ENCODE peak calls at places on chromosomes 4 and X, in four cellular contexts. E, T, V and P are unnamed samples.

GRCh38 chr4:39335566-39335965 is 30.6 kb downstream of the RFC1 start:
- DNase-seq in E (no peak), T (no peak), V (no peak), P (no peak)

GRCh38 chr4:77074961-77075855 is 581 bp downstream of the CCNI start:
- DNase-seq in E (peak), T (peak), V (no peak), P (peak)

GRCh38 chrX:75038925-75039324 is 113.7 kb upstream of the NEXMIF start:
- DNase-seq in E (peak), T (no peak), V (peak), P (no peak)

GRCh38 chr4:158873795-158874359 is 105.1 kb downstream of the FNIP2 start:
- DNase-seq in E (peak), T (no peak), V (no peak), P (no peak)

GRCh38 chr4:88097781-88098180 is 60.7 kb downstream of the ABCG2 start:
- DNase-seq in E (no peak), T (no peak), V (no peak), P (no peak)

GRCh38 chr4:5009796-5010195 is 9.5 kb downstream of the CYTL1 start:
- DNase-seq in E (no peak), T (no peak), V (no peak), P (no peak)

GRCh38 chr4:183905593-183906485 is 732 bp downstream of the STOX2 start:
- DNase-seq in E (no peak), T (no peak), V (no peak), P (peak)

GRCh38 chr4:26789208-26789607 is 71.4 kb upstream of the STIM2 start:
- DNase-seq in E (no peak), T (no peak), V (no peak), P (no peak)

GRCh38 chr4:74038161-74039064 is at the start of gene CXCL3:
- DNase-seq in E (no peak), T (peak), V (no peak), P (peak)

GRCh38 chr4:119579823-119580222 is 48.8 kb downstream of the PDE5A start:
- DNase-seq in E (no peak), T (no peak), V (no peak), P (no peak)

GRCh38 chrX:97898798-97899197 is 1015.1 kb downstream of the RPA4 start:
- DNase-seq in E (no peak), T (no peak), V (no peak), P (no peak)

GRCh38 chr4:4881432-4881831 is 22.0 kb downstream of the MSX1 start:
- DNase-seq in E (no peak), T (no peak), V (no peak), P (no peak)

GRCh38 chrX:130877892-130878321 is 25.1 kb downstream of the ENOX2 start:
- DNase-seq in E (no peak), T (no peak), V (no peak), P (no peak)

GRCh38 chr4:16875487-16875886 is 23.0 kb downstream of the LDB2 start:
- DNase-seq in E (no peak), T (no peak), V (no peak), P (no peak)

GRCh38 chr4:186693159-186693815 is 30.4 kb downstream of the FAT1 start:
- DNase-seq in E (no peak), T (peak), V (no peak), P (no peak)

GRCh38 chrX:20267924-20268701 is 1.4 kb upstream of the RPS6KA3 start:
- DNase-seq in E (no peak), T (peak), V (no peak), P (no peak)

GRCh38 chr4:78552398-78553396 is 1.1 kb downstream of the ANXA3 start:
- DNase-seq in E (peak), T (no peak), V (no peak), P (peak)

GRCh38 chr4:105990933-105991332 is 95.7 kb downstream of the NPNT start:
- DNase-seq in E (no peak), T (no peak), V (no peak), P (no peak)

GRCh38 chrX:47198687-47199080 is 5.1 kb downstream of the UBA1 start:
- DNase-seq in E (no peak), T (no peak), V (no peak), P (no peak)

GRCh38 chr4:155822572-155822971 is 43.5 kb downstream of the ASIC5 start:
- DNase-seq in E (no peak), T (no peak), V (no peak), P (no peak)

GRCh38 chr4:139202984-139203383 is 26.0 kb upstream of the ELF2 start:
- DNase-seq in E (no peak), T (no peak), V (no peak), P (no peak)
- TF ChIP-seq FOXK2 in E (no peak), T (no peak), V (no peak), P (no peak)

GRCh38 chr4:83340692-83341343 is 6.2 kb upstream of the HPSE start:
- DNase-seq in E (no peak), T (no peak), V (no peak), P (no peak)
- TF ChIP-seq BHLHE40 in E (no peak), T (no peak), V (no peak), P (no peak)

DNA sequence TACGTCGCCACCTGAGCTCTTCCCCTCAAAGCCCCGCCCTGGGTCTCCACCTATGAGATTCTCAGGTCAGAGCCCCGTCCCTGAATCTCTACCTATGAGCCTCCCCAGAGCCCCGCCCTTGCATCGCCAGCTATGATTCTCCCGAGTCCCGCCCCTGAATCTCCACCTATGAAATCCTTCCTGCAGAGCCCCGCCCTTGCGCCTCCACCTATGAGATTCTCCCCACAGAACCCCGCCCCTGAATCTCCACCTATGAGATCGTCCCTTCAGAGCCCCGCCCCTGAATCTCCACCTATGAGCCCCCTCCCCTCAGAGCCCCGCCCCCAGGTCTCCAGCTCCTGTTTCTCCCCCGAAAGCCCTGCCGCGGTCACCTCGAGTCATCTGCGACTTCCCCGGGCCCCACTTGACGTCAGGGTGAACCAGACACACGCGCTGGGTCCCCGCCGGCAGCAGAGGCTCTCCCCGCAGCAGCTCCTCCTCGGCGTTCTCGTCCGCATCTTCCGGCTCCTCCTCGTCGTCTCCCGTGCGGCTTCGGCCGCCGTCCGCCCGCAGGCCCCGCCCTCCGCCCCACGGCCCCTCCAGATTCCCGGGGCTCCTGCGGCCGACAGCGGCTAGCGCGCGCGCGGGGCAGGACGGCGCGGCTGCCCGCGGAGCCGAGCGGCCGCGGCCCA is 393 bp downstream of the GTPBP6 start:
- DNase-seq in E (peak), T (peak), V (peak), P (peak)
- TF ChIP-seq FOXK2 in E (no peak), T (no peak), V (no peak), P (no peak)

DNA sequence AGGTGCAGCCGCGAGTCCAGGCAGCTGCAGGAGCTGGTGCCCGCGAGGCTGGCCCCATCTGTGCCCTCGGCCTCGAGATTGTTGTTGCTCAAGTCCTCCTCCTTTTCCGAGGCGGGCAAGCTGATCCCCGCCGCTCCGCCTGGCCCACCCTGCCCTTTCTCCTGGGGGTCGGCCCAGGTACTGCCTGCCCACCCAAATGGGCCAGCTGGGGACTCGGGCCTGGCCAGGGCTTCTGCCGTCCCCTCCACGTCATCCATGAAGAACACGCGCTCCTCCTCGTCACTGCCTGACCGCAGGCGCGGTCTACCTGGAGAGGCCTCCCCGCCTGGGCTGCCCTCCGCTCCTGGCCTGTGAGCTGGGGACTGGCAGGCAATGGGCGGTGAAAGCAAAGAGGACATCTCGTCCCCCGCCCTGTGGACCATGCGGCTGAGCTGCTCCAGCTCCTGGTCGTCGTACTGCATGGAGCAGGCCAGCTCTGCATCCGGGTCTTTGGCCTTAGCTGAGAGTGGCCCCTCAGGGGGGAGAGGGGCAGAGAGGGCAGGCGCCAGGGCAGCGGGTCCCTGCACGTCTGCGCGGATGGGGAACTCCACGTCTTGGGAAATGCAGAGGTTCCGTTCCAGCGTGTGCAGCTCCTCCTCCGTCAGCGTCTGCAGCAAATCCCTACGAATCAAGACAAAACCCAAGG is 43.1 kb upstream of the MXD4 start:
- DNase-seq in E (no peak), T (no peak), V (no peak), P (no peak)
- TF ChIP-seq BHLHE40 in E (no peak), T (no peak), V (no peak), P (no peak)

DNA sequence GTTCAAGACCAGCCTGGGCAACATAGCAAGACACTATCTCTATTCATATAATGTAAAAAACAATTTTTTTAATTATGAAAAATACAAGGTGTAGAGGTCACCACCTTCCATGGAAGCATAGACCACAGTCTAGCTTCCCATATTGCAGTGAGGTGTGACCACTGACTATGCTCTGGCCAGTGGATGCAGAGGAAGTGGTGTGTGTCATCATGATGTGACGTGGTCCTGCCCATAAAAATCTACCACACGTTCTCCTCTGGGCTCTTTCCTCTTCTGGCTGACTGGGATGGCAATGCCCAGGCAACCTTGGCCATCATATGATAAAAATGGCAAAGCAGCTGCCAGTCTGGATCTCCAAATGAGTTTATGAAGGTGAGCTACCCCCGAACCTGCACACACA is 65.7 kb downstream of the RBM47 start:
- DNase-seq in E (no peak), T (no peak), V (no peak), P (no peak)
- TF ChIP-seq FOXK2 in E (no peak), T (no peak), V (no peak), P (no peak)

GRCh38 chr4:69549651-69550050 is 53.9 kb upstream of the UGT2B4 start:
- DNase-seq in E (no peak), T (no peak), V (no peak), P (no peak)

GRCh38 chr4:69546121-69546520 is 50.4 kb upstream of the UGT2B4 start:
- DNase-seq in E (no peak), T (no peak), V (no peak), P (no peak)
- TF ChIP-seq BHLHE40 in E (no peak), T (no peak), V (no peak), P (no peak)

GRCh38 chrX:16869393-16870094 is 618 bp downstream of the RBBP7 start:
- DNase-seq in E (no peak), T (peak), V (no peak), P (peak)
- TF ChIP-seq FOXK2 in E (no peak), T (no peak), V (no peak), P (no peak)

DNA sequence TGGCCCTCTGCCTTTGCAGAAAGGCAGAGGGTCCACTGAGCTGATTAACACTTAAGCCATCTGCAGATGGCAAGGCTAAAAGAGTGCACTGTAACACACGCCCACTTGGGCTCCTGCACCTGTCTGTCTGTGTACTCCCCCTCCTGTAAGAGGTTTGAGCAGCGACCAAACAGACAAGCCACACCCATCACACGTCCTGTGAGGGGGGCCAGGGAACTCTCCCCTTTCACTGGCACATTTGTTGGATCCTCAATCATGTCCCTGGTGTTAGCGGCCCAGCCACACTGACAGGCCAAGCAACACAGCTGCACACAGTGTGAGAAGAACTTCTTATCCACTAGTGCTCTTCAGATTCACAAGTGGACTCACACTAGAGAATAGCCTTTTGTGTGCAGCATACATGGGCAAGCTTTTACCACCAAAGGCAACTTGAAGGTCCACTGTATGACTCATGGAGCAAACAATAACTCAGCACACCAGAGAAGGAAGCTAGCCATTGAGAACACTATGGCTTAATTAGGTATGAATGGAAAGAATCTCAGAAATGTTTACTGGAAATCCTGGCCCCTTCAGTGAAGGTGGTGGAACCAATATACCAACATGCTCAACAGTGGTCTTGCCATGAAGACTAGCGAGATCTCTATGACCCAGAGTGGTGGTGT is 29.1 kb upstream of the UTP14A start:
- DNase-seq in E (peak), T (no peak), V (no peak), P (no peak)
- TF ChIP-seq BHLHE40 in E (no peak), T (no peak), V (no peak), P (no peak)